ENCODE peak calls at places on chromosome 14, in nine cellular contexts. J, B, Q, X, O, U, E, T and H are unnamed samples.

GRCh38 chr14:25108959-25109358 is 59.0 kb upstream of the STXBP6 start:
- DNase-seq in B (no peak), O (no peak), J (peak), T (no peak), U (no peak), E (no peak), X (peak), Q (no peak), H (peak)

GRCh38 chr14:64806202-64806861 is 73.4 kb downstream of the SPTB start:
- DNase-seq in E (no peak), O (peak), X (no peak), J (peak), B (no peak), U (peak), Q (no peak), T (peak), H (no peak)

GRCh38 chr14:23483216-23483854 is 13.8 kb downstream of the NGDN start:
- DNase-seq in Q (peak), B (no peak), U (no peak), X (no peak), O (no peak), T (no peak), E (peak), J (peak), H (no peak)

GRCh38 chr14:94690896-94691657 is 78.8 kb downstream of the GSC start:
- DNase-seq in T (no peak), X (no peak), U (no peak), J (no peak), B (no peak), Q (no peak), O (no peak), E (no peak), H (no peak)

GRCh38 chr14:100438678-100439592 is 115.8 kb downstream of the SLC25A47 start:
- DNase-seq in T (peak), O (peak), J (no peak), U (peak), E (no peak), X (peak), B (no peak), Q (no peak), H (peak)

GRCh38 chr14:100623961-100624360 is 36.7 kb upstream of the BEGAIN start:
- DNase-seq in E (no peak), J (no peak), X (no peak), T (no peak), U (no peak), Q (no peak), B (no peak), O (no peak), H (no peak)

GRCh38 chr14:72000907-72001306 is 68.7 kb downstream of the RGS6 start:
- DNase-seq in T (no peak), B (no peak), J (no peak), Q (no peak), X (peak), U (no peak), E (no peak), O (peak), H (no peak)

GRCh38 chr14:102212845-102213244 is 73.1 kb downstream of the WDR20 start:
- DNase-seq in B (no peak), E (no peak), J (no peak), Q (no peak), O (no peak), T (no peak), X (no peak), U (no peak), H (no peak)

GRCh38 chr14:70595443-70596185 is 4.8 kb downstream of the MED6 start:
- DNase-seq in B (no peak), E (no peak), Q (no peak), J (no peak), O (no peak), X (no peak), T (no peak), U (no peak), H (no peak)

GRCh38 chr14:100955201-100955600 is 51.7 kb upstream of the RTL1 start:
- DNase-seq in O (no peak), Q (no peak), J (no peak), T (no peak), X (no peak), B (no peak), U (peak), E (no peak), H (no peak)

GRCh38 chr14:69226736-69227135 is 33.2 kb upstream of the GALNT16 start:
- DNase-seq in B (no peak), E (no peak), T (no peak), X (no peak), Q (no peak), U (no peak), O (no peak), J (no peak), H (no peak)

GRCh38 chr14:92704821-92705220 is 43.6 kb downstream of the LGMN start:
- DNase-seq in X (no peak), T (no peak), Q (no peak), O (no peak), J (no peak), U (no peak), B (no peak), E (no peak), H (no peak)

GRCh38 chr14:70771781-70772212 is 37.5 kb downstream of the MAP3K9 start:
- DNase-seq in J (no peak), O (no peak), T (no peak), Q (no peak), U (peak), X (no peak), B (no peak), E (no peak), H (no peak)

GRCh38 chr14:86798330-86798729 is 1194.7 kb downstream of the GALC start:
- DNase-seq in E (no peak), X (no peak), O (no peak), T (peak), U (peak), B (no peak), J (no peak), Q (no peak), H (no peak)

GRCh38 chr14:41636492-41637392 is 30.1 kb downstream of the LRFN5 start:
- DNase-seq in E (no peak), B (no peak), X (no peak), Q (no peak), O (no peak), U (peak), T (no peak), J (no peak), H (no peak)

GRCh38 chr14:103528158-103528511 is 861 bp upstream of the TRMT61A start:
- DNase-seq in B (no peak), Q (no peak), J (no peak), E (no peak), O (peak), X (no peak), U (no peak), T (no peak), H (no peak)

GRCh38 chr14:56474419-56475022 is 105.1 kb upstream of the TMEM260 start:
- DNase-seq in U (peak), B (peak), X (no peak), O (no peak), J (peak), Q (no peak), E (no peak), T (peak), H (peak)

GRCh38 chr14:23629831-23630396 is 6.2 kb upstream of the DHRS2 start:
- DNase-seq in T (no peak), J (no peak), E (no peak), Q (no peak), B (no peak), O (no peak), X (no peak), U (no peak), H (peak)

GRCh38 chr14:21642683-21643082 is 7.9 kb upstream of the OR10G2 start:
- DNase-seq in Q (no peak), U (no peak), E (no peak), X (no peak), B (no peak), T (no peak), O (no peak), J (no peak), H (no peak)

GRCh38 chr14:99575043-99576023 is 28.7 kb downstream of the CCDC85C start:
- DNase-seq in O (no peak), Q (no peak), T (no peak), X (no peak), U (peak), J (no peak), E (no peak), B (no peak), H (peak)

GRCh38 chr14:91008759-91009409 is 51.6 kb downstream of the RPS6KA5 start:
- DNase-seq in J (no peak), Q (no peak), X (peak), T (no peak), E (no peak), O (peak), B (no peak), U (no peak), H (peak)

GRCh38 chr14:23183479-23183878 is at the start of gene SLC7A8:
- DNase-seq in J (peak), X (peak), E (no peak), T (no peak), B (peak), Q (peak), O (peak), U (no peak), H (no peak)

GRCh38 chr14:95140060-95140858 is 17.1 kb downstream of the DICER1 start:
- DNase-seq in T (peak), U (no peak), O (no peak), B (no peak), J (no peak), X (no peak), E (no peak), Q (no peak), H (no peak)

GRCh38 chr14:95206534-95206933 is 49.2 kb upstream of the DICER1 start:
- DNase-seq in X (no peak), T (peak), B (no peak), J (no peak), Q (no peak), U (no peak), O (no peak), E (no peak), H (no peak)

GRCh38 chr14:28272270-28272669 is 494.3 kb upstream of the FOXG1 start:
- DNase-seq in Q (no peak), E (no peak), O (no peak), J (no peak), T (no peak), X (no peak), U (no peak), B (no peak), H (no peak)

GRCh38 chr14:61429316-61429715 is 107.9 kb downstream of the PRKCH start:
- DNase-seq in O (no peak), T (no peak), X (no peak), J (no peak), E (no peak), Q (no peak), B (no peak), U (no peak), H (no peak)

GRCh38 chr14:60965402-60965801 is 15.5 kb downstream of the TRMT5 start:
- DNase-seq in Q (no peak), O (no peak), T (peak), U (no peak), B (no peak), J (no peak), E (no peak), X (no peak), H (no peak)